ENCODE peak calls at places on chromosomes 6 and 20, in six cellular contexts. K is GM06990, X is neural crest cell, G is NCI-H1417, T is heart right ventricle, B is A172. L is an unnamed sample.

GRCh38 chr6:110996661-110997060 is 14.8 kb downstream of the RPF2 start:
- DNase-seq in B (no peak), K (no peak), X (no peak), T (no peak), G (no peak), L (no peak)

GRCh38 chr6:80886475-80886874 is 780.0 kb downstream of the BCKDHB start:
- DNase-seq in G (no peak), T (no peak), K (no peak), B (no peak), X (no peak), L (no peak)

GRCh38 chr20:8432435-8433148 is 300.5 kb downstream of the PLCB1 start:
- DNase-seq in X (no peak), T (peak; percentile 8), B (no peak), G (no peak), K (no peak), L (no peak)

GRCh38 chr6:56043761-56044160 is 168.4 kb upstream of the BMP5 start:
- DNase-seq in K (no peak), X (no peak), G (no peak), B (no peak), T (no peak), L (no peak)

GRCh38 chr6:143615785-143616184 is 62.0 kb upstream of the PHACTR2 start:
- DNase-seq in B (no peak), X (no peak), T (no peak), K (no peak), G (no peak), L (no peak)

GRCh38 chr20:36384022-36384619 is 78.0 kb downstream of the DLGAP4 start:
- DNase-seq in T (peak; percentile 8), X (peak; percentile 72), G (no peak), B (peak; percentile 58), K (no peak), L (peak; percentile 80)

GRCh38 chr6:87066449-87067288 is 28.2 kb downstream of the CGA start:
- DNase-seq in T (peak; percentile 40), G (peak; percentile 23), B (peak; percentile 31), K (peak; percentile 12), X (peak; percentile 46), L (peak; percentile 80)

GRCh38 chr6:84460491-84460890 is 233.0 kb upstream of the CEP162 start:
- DNase-seq in T (no peak), G (no peak), K (no peak), X (no peak), B (no peak), L (no peak)

GRCh38 chr20:35476288-35476687 is 20.9 kb downstream of the CEP250 start:
- DNase-seq in B (no peak), K (no peak), X (no peak), G (no peak), T (no peak), L (no peak)

GRCh38 chr20:1376453-1377270 is 16.2 kb downstream of the FKBP1A start:
- DNase-seq in K (no peak), X (no peak), B (no peak), T (no peak), G (no peak), L (no peak)

GRCh38 chr6:30835576-30835975 is 48.7 kb upstream of the DDR1 start:
- DNase-seq in T (no peak), K (no peak), G (no peak), X (no peak), B (no peak), L (no peak)

GRCh38 chr6:19013011-19013410 is 625.9 kb downstream of the RNF144B start:
- DNase-seq in K (no peak), B (no peak), X (no peak), G (no peak), T (no peak), L (no peak)

GRCh38 chr6:136158398-136158797 is 91.7 kb downstream of the MTFR2 start:
- DNase-seq in X (no peak), T (peak; percentile 73), K (no peak), G (no peak), B (no peak), L (no peak)

GRCh38 chr20:23167436-23167835 is 81.3 kb upstream of the CD93 start:
- DNase-seq in X (no peak), B (no peak), K (no peak), G (no peak), T (no peak), L (no peak)

GRCh38 chr6:40715501-40716403 is 128.6 kb upstream of the LRFN2 start:
- DNase-seq in T (no peak), K (no peak), G (peak; percentile 20), X (no peak), B (no peak), L (no peak)

GRCh38 chr6:122128445-122128844 is 271.0 kb upstream of the HSF2 start:
- DNase-seq in B (no peak), G (no peak), K (no peak), T (peak; percentile 32), X (no peak), L (no peak)

GRCh38 chr6:142945071-142945445 is at the start of gene HIVEP2:
- DNase-seq in K (peak; percentile 88), G (peak; percentile 63), T (peak; percentile 91), B (peak; percentile 60), X (peak; percentile 59), L (peak; percentile 44)

GRCh38 chr6:147392917-147393625 is 115.4 kb upstream of the SAMD5 start:
- DNase-seq in B (no peak), X (no peak), T (no peak), G (no peak), K (no peak), L (no peak)

GRCh38 chr6:11425431-11425871 is 112.1 kb upstream of the TMEM170B start:
- DNase-seq in T (no peak), G (no peak), B (no peak), K (no peak), X (no peak), L (no peak)

GRCh38 chr6:47413752-47414516 is 63.7 kb upstream of the CD2AP start:
- DNase-seq in G (peak; percentile 42), T (peak; percentile 34), X (no peak), K (peak; percentile 62), B (peak; percentile 61), L (peak; percentile 46)

L was measured in HAP-1.